ENCODE peak calls at places on chromosome 2, in five cellular contexts. G, Z, M, H and S are unnamed samples. For H3K4me1 and H3K36me3, the result is how much of the 10 kb centered on the place peaks cover.

GRCh38 chr2:20781656-20782265 is 41.1 kb downstream of the LDAH start:
- DNase-seq in G (peak), H (no peak), M (no peak), Z (no peak), S (peak)

GRCh38 chr2:134763164-134763710 is 44.4 kb upstream of the TMEM163 start:
- DNase-seq in M (no peak), Z (no peak), H (no peak), G (no peak), S (no peak)

GRCh38 chr2:117958186-117958585 is 55.7 kb downstream of the CCDC93 start:
- DNase-seq in G (no peak), H (no peak), M (no peak), Z (no peak), S (peak)

GRCh38 chr2:26530696-26531095 is 52.8 kb upstream of the OTOF start:
- DNase-seq in Z (no peak), G (no peak), M (no peak), H (peak), S (no peak)

GRCh38 chr2:72032481-72033041 is 115.1 kb downstream of the CYP26B1 start:
- DNase-seq in G (no peak), H (peak), Z (no peak), M (no peak), S (no peak)

GRCh38 chr2:56199492-56199891 is 15.7 kb downstream of the CCDC85A start:
- DNase-seq in M (no peak), G (no peak), Z (no peak), H (no peak), S (peak)

GRCh38 chr2:100742884-100743283 is 77.1 kb upstream of the NPAS2 start:
- DNase-seq in G (no peak), H (no peak), M (no peak), Z (no peak), S (peak)

GRCh38 chr2:29213871-29214341 is 98.7 kb downstream of the CLIP4 start:
- DNase-seq in M (no peak), Z (no peak), H (peak), G (no peak), S (no peak)

GRCh38 chr2:156331572-156332451 is 709 bp downstream of the NR4A2 start:
- DNase-seq in H (peak), G (no peak), M (peak), Z (no peak), S (peak)

GRCh38 chr2:28801726-28802125 is 8.9 kb upstream of the SPDYA start:
- DNase-seq in G (no peak), H (no peak), M (no peak), Z (no peak), S (peak)

GRCh38 chr2:101406867-101407266 is 19.6 kb upstream of the CREG2 start:
- DNase-seq in Z (no peak), G (no peak), M (no peak), H (no peak), S (peak)

GRCh38 chr2:25512707-25513106 is 160.7 kb downstream of the DTNB start:
- DNase-seq in G (no peak), M (peak), Z (no peak), H (no peak), S (no peak)

GRCh38 chr2:177296047-177296446 is 31.5 kb upstream of the NFE2L2 start:
- DNase-seq in H (no peak), G (peak), M (no peak), Z (no peak), S (peak)

GRCh38 chr2:196836440-196836839 is 27.3 kb upstream of the C2orf66 start:
- DNase-seq in G (no peak), H (no peak), M (no peak), Z (no peak), S (peak)

GRCh38 chr2:160490760-160491367 is 2.7 kb downstream of the RBMS1 start:
- DNase-seq in M (no peak), G (no peak), Z (no peak), H (no peak), S (no peak)

GRCh38 chr2:111657351-111657975 is 226.5 kb downstream of the ANAPC1 start:
- DNase-seq in H (no peak), G (no peak), Z (no peak), M (no peak), S (no peak)

GRCh38 chr2:106664669-106665068 is 177.5 kb downstream of the CD8B2 start:
- DNase-seq in G (no peak), Z (no peak), H (no peak), M (no peak), S (no peak)

GRCh38 chr2:143399679-143400078 is 270.5 kb downstream of the ARHGAP15 start:
- DNase-seq in H (no peak), Z (no peak), M (no peak), G (no peak), S (peak)

GRCh38 chr2:30828586-30828985 is 21.3 kb upstream of the CAPN13 start:
- DNase-seq in H (no peak), Z (no peak), M (no peak), G (no peak), S (no peak)

GRCh38 chr2:25473758-25474335 is 132.1 kb upstream of the DNMT3A start:
- DNase-seq in G (no peak), Z (no peak), H (no peak), M (no peak), S (peak)

GRCh38 chr2:236352761-236353593 is 88.8 kb upstream of the ASB18 start:
- DNase-seq in H (no peak), M (no peak), G (peak), Z (no peak), S (peak)

GRCh38 chr2:98432145-98432544 is 12.5 kb upstream of the INPP4A start:
- DNase-seq in M (no peak), Z (no peak), G (no peak), H (no peak), S (no peak)

GRCh38 chr2:170013802-170014551 is 164.0 kb upstream of the MYO3B start:
- DNase-seq in M (no peak), H (no peak), Z (no peak), G (no peak), S (no peak)

DNA sequence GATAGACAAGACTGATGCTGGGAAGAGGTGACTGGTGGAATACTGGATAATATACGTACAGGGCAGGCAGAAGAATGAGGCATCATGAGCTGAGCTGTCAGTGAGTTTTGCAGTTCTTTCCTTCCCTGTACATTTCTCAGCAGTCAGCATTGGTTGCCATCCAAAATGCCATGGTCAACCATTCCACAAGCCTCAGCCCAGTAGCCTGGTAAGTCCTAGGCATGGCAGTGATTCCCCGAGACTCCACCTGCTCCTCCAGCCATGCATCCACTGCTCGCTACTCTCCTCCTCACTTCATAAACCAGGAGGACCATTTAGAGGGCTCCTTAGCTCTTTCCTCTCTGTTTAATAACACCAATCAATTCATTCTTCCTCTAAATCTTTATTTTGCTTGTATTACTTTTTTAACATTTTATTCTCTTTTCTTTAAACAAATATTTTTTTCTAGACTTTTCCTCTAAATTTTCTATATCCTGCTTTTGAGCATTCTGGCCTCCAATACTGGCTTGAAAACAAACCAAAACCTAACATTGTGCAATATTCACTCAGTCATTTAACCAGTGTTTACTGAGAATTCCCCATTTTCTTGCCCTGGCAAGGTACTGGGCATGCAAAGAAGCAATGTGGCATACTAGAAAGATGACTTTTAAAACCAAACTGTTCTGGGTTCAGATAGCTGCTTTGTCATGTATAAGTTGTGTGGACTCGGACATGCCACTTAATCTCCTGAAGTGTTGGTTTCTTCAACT is 185.0 kb upstream of the OSR1 start:
- DNase-seq in Z (no peak), M (no peak), G (no peak), H (no peak), S (peak)
- H3K4me1 ChIP-seq in Z (under half), M (under half), G (under half), H (under half), S (under half)

GRCh38 chr2:9428965-9429577 is 5.6 kb downstream of the CPSF3 start:
- DNase-seq in H (no peak), M (no peak), G (no peak), Z (no peak), S (no peak)
- H3K36me3 ChIP-seq in H (under half), M (under half), G (under half), Z (under half), S (under half)

GRCh38 chr2:65228249-65228750 is 669 bp downstream of the ACTR2 start:
- DNase-seq in H (no peak), M (no peak), G (peak), Z (no peak), S (no peak)

GRCh38 chr2:65231892-65232477 is 4.4 kb downstream of the ACTR2 start:
- DNase-seq in G (no peak), H (no peak), Z (no peak), M (no peak), S (peak)

GRCh38 chr2:65227471-65228248 is at the start of gene ACTR2:
- DNase-seq in M (peak), G (peak), Z (peak), H (peak), S (peak)

GRCh38 chr2:65232636-65233035 is 5.0 kb downstream of the ACTR2 start:
- DNase-seq in Z (no peak), G (no peak), M (no peak), H (no peak), S (peak)

DNA sequence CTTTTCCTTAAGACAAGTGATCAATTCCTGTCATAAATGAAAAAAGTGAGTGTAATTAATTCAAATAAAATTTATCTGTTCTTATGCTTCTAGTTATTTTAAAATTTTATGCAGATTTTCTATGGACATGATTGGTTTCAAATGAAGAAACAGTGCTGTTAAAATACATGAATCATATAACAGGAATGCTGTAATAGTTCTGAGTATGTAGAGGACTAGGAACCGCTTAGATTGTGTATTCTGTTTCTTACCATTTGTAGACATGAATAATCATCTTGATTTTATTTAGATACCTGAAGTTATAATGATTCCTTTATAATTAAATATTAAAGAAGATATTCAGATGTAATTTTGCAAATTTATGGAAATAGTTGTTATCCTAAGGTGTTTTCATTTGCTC is 3.5 kb downstream of the ACTR2 start:
- DNase-seq in H (no peak), Z (no peak), G (no peak), M (no peak), S (peak)
- H3K4me1 ChIP-seq in H (half or more), Z (under half), G (under half), M (under half), S (half or more)

GRCh38 chr2:233838726-233839446 is 15.4 kb downstream of the HJURP start:
- DNase-seq in M (no peak), H (peak), Z (no peak), G (no peak), S (no peak)

GRCh38 chr2:233838251-233838650 is 16.1 kb downstream of the HJURP start:
- DNase-seq in M (peak), G (no peak), H (peak), Z (no peak), S (no peak)

GRCh38 chr2:233840520-233840919 is 13.8 kb downstream of the HJURP start:
- DNase-seq in M (no peak), Z (no peak), G (no peak), H (peak), S (no peak)

GRCh38 chr2:233839447-233839820 is 14.9 kb downstream of the HJURP start:
- DNase-seq in Z (no peak), H (peak), M (no peak), G (no peak), S (no peak)

DNA sequence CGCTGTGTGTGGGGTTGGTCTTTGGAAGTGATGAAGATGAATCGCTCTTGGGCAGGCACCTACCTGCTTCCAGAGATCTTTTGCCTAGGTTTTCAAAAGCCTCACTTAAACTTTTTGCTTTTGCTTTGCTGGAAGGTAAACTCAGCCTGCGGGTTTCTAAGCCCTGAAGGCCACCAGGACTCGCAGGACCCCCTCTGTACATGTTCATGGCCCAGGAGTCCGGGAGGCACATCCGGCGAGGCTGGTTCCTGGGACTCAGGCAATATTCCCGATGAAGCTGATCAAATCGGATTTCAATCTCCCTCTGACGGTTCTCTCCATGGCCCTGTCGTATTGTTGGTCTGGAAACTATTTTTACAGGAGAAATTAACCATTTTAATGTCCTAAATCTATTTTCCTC is 13.2 kb downstream of the HJURP start:
- DNase-seq in G (no peak), H (peak), M (no peak), Z (no peak), S (no peak)
- H3K36me3 ChIP-seq in G (under half), H (under half), M (under half), Z (half or more), S (under half)